ENCODE peak calls at places on chromosomes 4 and X, in four cellular contexts. Z is uterus, C is NCI-H460, X is brain microvascular endothelial cell. K is an unnamed sample.

GRCh38 chrX:72358313-72358712 is 52.6 kb upstream of the CITED1 start:
- DNase-seq in Z (no peak), C (no peak), X (peak; percentile 40), K (no peak)

GRCh38 chr4:38691251-38692008 is 27.4 kb downstream of the KLF3 start:
- DNase-seq in Z (peak; percentile 45), C (no peak), X (no peak), K (no peak)

GRCh38 chr4:102994803-102995202 is 24.7 kb downstream of the SLC9B1 start:
- DNase-seq in Z (no peak), C (no peak), X (no peak), K (no peak)

GRCh38 chr4:10020871-10021676 is at the start of gene SLC2A9:
- DNase-seq in Z (no peak), C (no peak), X (no peak), K (no peak)

GRCh38 chrX:109632906-109633504 is 8.0 kb upstream of the KCNE5 start:
- DNase-seq in Z (no peak), C (peak; percentile 17), X (no peak), K (no peak)

GRCh38 chr4:25927361-25928040 is 13.5 kb downstream of the SMIM20 start:
- DNase-seq in Z (no peak), C (no peak), X (no peak), K (no peak)

GRCh38 chr4:41535911-41536361 is 2.0 kb upstream of the LIMCH1 start:
- DNase-seq in Z (no peak), C (no peak), X (no peak), K (no peak)

GRCh38 chrX:79366888-79367749 is at the start of gene ITM2A:
- DNase-seq in Z (peak; percentile 28), C (no peak), X (no peak), K (no peak)

GRCh38 chr4:25638221-25638601 is 17.4 kb upstream of the SLC34A2 start:
- DNase-seq in Z (no peak), C (no peak), X (no peak), K (no peak)

GRCh38 chrX:54357414-54358377 is at the start of gene WNK3:
- DNase-seq in Z (peak; percentile 87), C (peak; percentile 67), X (peak; percentile 67), K (no peak)

GRCh38 chr4:3710451-3711182 is 55.6 kb upstream of the ADRA2C start:
- DNase-seq in Z (peak; percentile 36), C (no peak), X (no peak), K (no peak)

GRCh38 chr4:3257691-3258482 is 8.9 kb downstream of the MSANTD1 start:
- DNase-seq in Z (peak; percentile 8), C (no peak), X (no peak), K (no peak)

GRCh38 chr4:133929540-133929939 is 272.0 kb downstream of the PABPC4L start:
- DNase-seq in Z (no peak), C (no peak), X (no peak), K (no peak)

GRCh38 chr4:185867770-185868169 is 55.8 kb upstream of the SORBS2 start:
- DNase-seq in Z (no peak), C (no peak), X (no peak), K (no peak)

GRCh38 chr4:112381996-112382692 is 85.0 kb downstream of the ALPK1 start:
- DNase-seq in Z (no peak), C (no peak), X (no peak), K (no peak)

GRCh38 chrX:30153881-30154260 is 61.5 kb upstream of the MAGEB2 start:
- DNase-seq in Z (no peak), C (no peak), X (no peak), K (no peak)

GRCh38 chr4:177117256-177117655 is 192.4 kb upstream of the NEIL3 start:
- DNase-seq in Z (no peak), C (no peak), X (no peak), K (no peak)

GRCh38 chr4:33696586-33696985 is 2547.7 kb downstream of the ARAP2 start:
- DNase-seq in Z (no peak), C (no peak), X (no peak), K (no peak)

GRCh38 chrX:5683996-5684395 is 544.7 kb downstream of the NLGN4X start:
- DNase-seq in Z (no peak), C (no peak), X (no peak), K (no peak)

GRCh38 chr4:150009533-150009932 is 68.7 kb upstream of the DCLK2 start:
- DNase-seq in Z (no peak), C (no peak), X (no peak), K (no peak)

K was measured in HCT116.